ENCODE peak calls at places on chromosomes 2 and 18, in nine cellular contexts. One of them, this sample, is unnamed.

GRCh38 chr2:97784953-97785352 is 71.6 kb downstream of the ZAP70 start:
- DNase-seq in ELR: no peak
- DNase-seq in testis: no peak
- DNase-seq in T-helper 1 cell: no peak
- DNase-seq in GM06990: no peak
- DNase-seq in SJSA1: no peak
- DNase-seq in naive thymus-derived CD8-positive, alpha-beta T cell: no peak
- DNase-seq in NCI-H2171: no peak
- DNase-seq in endothelial cell: no peak
- DNase-seq in this sample: no peak

GRCh38 chr2:30541680-30542079 is 94.6 kb downstream of the LCLAT1 start:
- DNase-seq in SJSA1: no peak
- DNase-seq in naive thymus-derived CD8-positive, alpha-beta T cell: no peak
- DNase-seq in testis: no peak
- DNase-seq in T-helper 1 cell: no peak
- DNase-seq in GM06990: no peak
- DNase-seq in endothelial cell: no peak
- DNase-seq in ELR: no peak
- DNase-seq in NCI-H2171: no peak
- DNase-seq in this sample: no peak

GRCh38 chr18:45588284-45588683 is 27.0 kb upstream of the SLC14A2 start:
- DNase-seq in NCI-H2171: no peak
- DNase-seq in endothelial cell: no peak
- DNase-seq in testis: peak
- DNase-seq in T-helper 1 cell: no peak
- DNase-seq in SJSA1: peak
- DNase-seq in ELR: no peak
- DNase-seq in GM06990: no peak
- DNase-seq in naive thymus-derived CD8-positive, alpha-beta T cell: no peak
- DNase-seq in this sample: peak

GRCh38 chr18:55031576-55031975 is 72.3 kb upstream of the CCDC68 start:
- DNase-seq in SJSA1: no peak
- DNase-seq in endothelial cell: no peak
- DNase-seq in naive thymus-derived CD8-positive, alpha-beta T cell: no peak
- DNase-seq in NCI-H2171: no peak
- DNase-seq in GM06990: no peak
- DNase-seq in T-helper 1 cell: no peak
- DNase-seq in testis: no peak
- DNase-seq in ELR: no peak
- DNase-seq in this sample: no peak

GRCh38 chr2:232142049-232142448 is 180.5 kb downstream of the DIS3L2 start:
- DNase-seq in T-helper 1 cell: no peak
- DNase-seq in SJSA1: peak
- DNase-seq in ELR: peak
- DNase-seq in NCI-H2171: peak
- DNase-seq in naive thymus-derived CD8-positive, alpha-beta T cell: no peak
- DNase-seq in endothelial cell: peak
- DNase-seq in GM06990: no peak
- DNase-seq in testis: peak
- DNase-seq in this sample: peak

GRCh38 chr2:25598911-25599310 is 74.5 kb downstream of the DTNB start:
- DNase-seq in endothelial cell: no peak
- DNase-seq in testis: peak
- DNase-seq in NCI-H2171: no peak
- DNase-seq in GM06990: no peak
- DNase-seq in naive thymus-derived CD8-positive, alpha-beta T cell: no peak
- DNase-seq in T-helper 1 cell: no peak
- DNase-seq in SJSA1: no peak
- DNase-seq in ELR: no peak
- DNase-seq in this sample: no peak

GRCh38 chr2:226802573-226802972 is 3.0 kb upstream of the IRS1 start:
- DNase-seq in endothelial cell: peak
- DNase-seq in SJSA1: peak
- DNase-seq in naive thymus-derived CD8-positive, alpha-beta T cell: no peak
- DNase-seq in NCI-H2171: peak
- DNase-seq in testis: no peak
- DNase-seq in ELR: peak
- DNase-seq in T-helper 1 cell: no peak
- DNase-seq in GM06990: peak
- DNase-seq in this sample: peak

GRCh38 chr2:239775623-239776440 is 249.3 kb downstream of the NDUFA10 start:
- DNase-seq in testis: no peak
- DNase-seq in SJSA1: peak
- DNase-seq in T-helper 1 cell: no peak
- DNase-seq in endothelial cell: no peak
- DNase-seq in NCI-H2171: no peak
- DNase-seq in GM06990: no peak
- DNase-seq in ELR: no peak
- DNase-seq in naive thymus-derived CD8-positive, alpha-beta T cell: no peak
- DNase-seq in this sample: peak

GRCh38 chr2:219041252-219041651 is at the start of gene CFAP65:
- DNase-seq in T-helper 1 cell: no peak
- DNase-seq in naive thymus-derived CD8-positive, alpha-beta T cell: no peak
- DNase-seq in SJSA1: no peak
- DNase-seq in endothelial cell: peak
- DNase-seq in testis: peak
- DNase-seq in ELR: peak
- DNase-seq in NCI-H2171: peak
- DNase-seq in GM06990: no peak
- DNase-seq in this sample: peak

GRCh38 chr2:151238527-151239487 is 22.9 kb downstream of the RBM43 start:
- DNase-seq in naive thymus-derived CD8-positive, alpha-beta T cell: no peak
- DNase-seq in endothelial cell: peak
- DNase-seq in testis: peak
- DNase-seq in SJSA1: peak
- DNase-seq in NCI-H2171: peak
- DNase-seq in ELR: peak
- DNase-seq in T-helper 1 cell: no peak
- DNase-seq in GM06990: no peak
- DNase-seq in this sample: peak

GRCh38 chr2:110115291-110116032 is at the start of gene MALL:
- DNase-seq in naive thymus-derived CD8-positive, alpha-beta T cell: no peak
- DNase-seq in SJSA1: no peak
- DNase-seq in GM06990: no peak
- DNase-seq in testis: no peak
- DNase-seq in ELR: peak
- DNase-seq in endothelial cell: peak
- DNase-seq in T-helper 1 cell: no peak
- DNase-seq in NCI-H2171: peak
- DNase-seq in this sample: peak

GRCh38 chr18:58101291-58101706 is 57.3 kb downstream of the NEDD4L start:
- DNase-seq in GM06990: no peak
- DNase-seq in naive thymus-derived CD8-positive, alpha-beta T cell: no peak
- DNase-seq in NCI-H2171: no peak
- DNase-seq in ELR: no peak
- DNase-seq in endothelial cell: no peak
- DNase-seq in T-helper 1 cell: no peak
- DNase-seq in testis: no peak
- DNase-seq in SJSA1: no peak
- DNase-seq in this sample: no peak

GRCh38 chr2:41998201-41998781 is 49.5 kb upstream of the PKDCC start:
- DNase-seq in NCI-H2171: no peak
- DNase-seq in GM06990: no peak
- DNase-seq in testis: no peak
- DNase-seq in endothelial cell: no peak
- DNase-seq in ELR: no peak
- DNase-seq in T-helper 1 cell: no peak
- DNase-seq in SJSA1: no peak
- DNase-seq in naive thymus-derived CD8-positive, alpha-beta T cell: no peak
- DNase-seq in this sample: no peak

GRCh38 chr18:51762373-51762772 is 564.9 kb upstream of the MEX3C start:
- DNase-seq in GM06990: no peak
- DNase-seq in naive thymus-derived CD8-positive, alpha-beta T cell: no peak
- DNase-seq in ELR: no peak
- DNase-seq in SJSA1: no peak
- DNase-seq in testis: no peak
- DNase-seq in T-helper 1 cell: no peak
- DNase-seq in NCI-H2171: no peak
- DNase-seq in endothelial cell: no peak
- DNase-seq in this sample: no peak

GRCh38 chr18:72973831-72974230 is 106.0 kb upstream of the NETO1 start:
- DNase-seq in GM06990: no peak
- DNase-seq in ELR: no peak
- DNase-seq in naive thymus-derived CD8-positive, alpha-beta T cell: no peak
- DNase-seq in SJSA1: no peak
- DNase-seq in testis: no peak
- DNase-seq in endothelial cell: no peak
- DNase-seq in T-helper 1 cell: no peak
- DNase-seq in NCI-H2171: no peak
- DNase-seq in this sample: no peak

GRCh38 chr2:95024306-95024880 is 1.1 kb upstream of the MAL start:
- DNase-seq in ELR: no peak
- DNase-seq in T-helper 1 cell: no peak
- DNase-seq in testis: no peak
- DNase-seq in GM06990: no peak
- DNase-seq in SJSA1: no peak
- DNase-seq in naive thymus-derived CD8-positive, alpha-beta T cell: no peak
- DNase-seq in NCI-H2171: no peak
- DNase-seq in endothelial cell: no peak
- DNase-seq in this sample: no peak

GRCh38 chr2:222159221-222159620 is 139.6 kb downstream of the PAX3 start:
- DNase-seq in endothelial cell: no peak
- DNase-seq in ELR: no peak
- DNase-seq in naive thymus-derived CD8-positive, alpha-beta T cell: no peak
- DNase-seq in T-helper 1 cell: no peak
- DNase-seq in GM06990: no peak
- DNase-seq in testis: no peak
- DNase-seq in SJSA1: no peak
- DNase-seq in NCI-H2171: no peak
- DNase-seq in this sample: no peak

GRCh38 chr2:19632327-19633040 is 269.3 kb downstream of the TTC32 start:
- DNase-seq in GM06990: no peak
- DNase-seq in SJSA1: no peak
- DNase-seq in NCI-H2171: no peak
- DNase-seq in ELR: no peak
- DNase-seq in naive thymus-derived CD8-positive, alpha-beta T cell: no peak
- DNase-seq in endothelial cell: no peak
- DNase-seq in T-helper 1 cell: no peak
- DNase-seq in testis: no peak
- DNase-seq in this sample: peak

GRCh38 chr2:203689424-203690109 is 16.9 kb upstream of the CD28 start:
- DNase-seq in NCI-H2171: no peak
- DNase-seq in GM06990: no peak
- DNase-seq in endothelial cell: no peak
- DNase-seq in testis: no peak
- DNase-seq in T-helper 1 cell: no peak
- DNase-seq in ELR: no peak
- DNase-seq in SJSA1: no peak
- DNase-seq in naive thymus-derived CD8-positive, alpha-beta T cell: no peak
- DNase-seq in this sample: no peak

GRCh38 chr2:156003780-156004179 is 328.7 kb downstream of the NR4A2 start:
- DNase-seq in ELR: no peak
- DNase-seq in SJSA1: no peak
- DNase-seq in naive thymus-derived CD8-positive, alpha-beta T cell: no peak
- DNase-seq in T-helper 1 cell: no peak
- DNase-seq in endothelial cell: no peak
- DNase-seq in GM06990: no peak
- DNase-seq in NCI-H2171: no peak
- DNase-seq in testis: no peak
- DNase-seq in this sample: no peak

GRCh38 chr2:68943581-68944568 is 8.8 kb downstream of the GKN2 start:
- DNase-seq in naive thymus-derived CD8-positive, alpha-beta T cell: no peak
- DNase-seq in NCI-H2171: peak
- DNase-seq in endothelial cell: peak
- DNase-seq in GM06990: peak
- DNase-seq in testis: peak
- DNase-seq in ELR: peak
- DNase-seq in T-helper 1 cell: peak
- DNase-seq in SJSA1: peak
- DNase-seq in this sample: peak

GRCh38 chr2:190641469-190641868 is 7.4 kb upstream of the NAB1 start:
- DNase-seq in SJSA1: no peak
- DNase-seq in endothelial cell: no peak
- DNase-seq in T-helper 1 cell: no peak
- DNase-seq in GM06990: no peak
- DNase-seq in testis: no peak
- DNase-seq in ELR: no peak
- DNase-seq in naive thymus-derived CD8-positive, alpha-beta T cell: no peak
- DNase-seq in NCI-H2171: no peak
- DNase-seq in this sample: no peak

GRCh38 chr2:127577503-127577902 is 42.0 kb downstream of the MYO7B start:
- DNase-seq in testis: peak
- DNase-seq in endothelial cell: no peak
- DNase-seq in SJSA1: no peak
- DNase-seq in GM06990: no peak
- DNase-seq in naive thymus-derived CD8-positive, alpha-beta T cell: no peak
- DNase-seq in T-helper 1 cell: no peak
- DNase-seq in ELR: no peak
- DNase-seq in NCI-H2171: no peak
- DNase-seq in this sample: no peak

GRCh38 chr2:232542715-232543467 is 3.4 kb downstream of the CHRNG start:
- DNase-seq in T-helper 1 cell: no peak
- DNase-seq in NCI-H2171: no peak
- DNase-seq in naive thymus-derived CD8-positive, alpha-beta T cell: no peak
- DNase-seq in ELR: no peak
- DNase-seq in testis: no peak
- DNase-seq in GM06990: no peak
- DNase-seq in endothelial cell: no peak
- DNase-seq in SJSA1: no peak
- DNase-seq in this sample: no peak

GRCh38 chr2:121177905-121178304 is 107.1 kb downstream of the TFCP2L1 start:
- DNase-seq in endothelial cell: no peak
- DNase-seq in NCI-H2171: no peak
- DNase-seq in T-helper 1 cell: no peak
- DNase-seq in GM06990: no peak
- DNase-seq in SJSA1: no peak
- DNase-seq in testis: no peak
- DNase-seq in naive thymus-derived CD8-positive, alpha-beta T cell: no peak
- DNase-seq in ELR: no peak
- DNase-seq in this sample: no peak

GRCh38 chr18:45945669-45946068 is 21.5 kb downstream of the EPG5 start:
- DNase-seq in NCI-H2171: no peak
- DNase-seq in SJSA1: no peak
- DNase-seq in ELR: no peak
- DNase-seq in endothelial cell: no peak
- DNase-seq in naive thymus-derived CD8-positive, alpha-beta T cell: no peak
- DNase-seq in testis: no peak
- DNase-seq in GM06990: no peak
- DNase-seq in T-helper 1 cell: no peak
- DNase-seq in this sample: no peak

GRCh38 chr2:137857871-137858270 is 106.4 kb upstream of the HNMT start:
- DNase-seq in ELR: no peak
- DNase-seq in NCI-H2171: no peak
- DNase-seq in GM06990: no peak
- DNase-seq in endothelial cell: no peak
- DNase-seq in testis: no peak
- DNase-seq in T-helper 1 cell: no peak
- DNase-seq in naive thymus-derived CD8-positive, alpha-beta T cell: no peak
- DNase-seq in SJSA1: no peak
- DNase-seq in this sample: no peak

GRCh38 chr2:54404270-54404669 is 51.9 kb upstream of the SPTBN1 start:
- DNase-seq in naive thymus-derived CD8-positive, alpha-beta T cell: no peak
- DNase-seq in endothelial cell: no peak
- DNase-seq in SJSA1: no peak
- DNase-seq in NCI-H2171: no peak
- DNase-seq in T-helper 1 cell: no peak
- DNase-seq in ELR: no peak
- DNase-seq in testis: no peak
- DNase-seq in GM06990: peak
- DNase-seq in this sample: peak

GRCh38 chr2:26970244-26970927 is at the start of gene MAPRE3:
- DNase-seq in endothelial cell: peak
- DNase-seq in ELR: peak
- DNase-seq in SJSA1: peak
- DNase-seq in testis: peak
- DNase-seq in NCI-H2171: peak
- DNase-seq in GM06990: peak
- DNase-seq in naive thymus-derived CD8-positive, alpha-beta T cell: peak
- DNase-seq in T-helper 1 cell: peak
- DNase-seq in this sample: peak

GRCh38 chr2:112811841-112812306 is 24.7 kb downstream of the IL1B start:
- DNase-seq in T-helper 1 cell: no peak
- DNase-seq in naive thymus-derived CD8-positive, alpha-beta T cell: no peak
- DNase-seq in ELR: peak
- DNase-seq in GM06990: no peak
- DNase-seq in SJSA1: peak
- DNase-seq in testis: no peak
- DNase-seq in endothelial cell: peak
- DNase-seq in NCI-H2171: no peak
- DNase-seq in this sample: peak

GRCh38 chr2:235263205-235264120 is 230.4 kb upstream of the AGAP1 start:
- DNase-seq in GM06990: no peak
- DNase-seq in ELR: peak
- DNase-seq in testis: peak
- DNase-seq in SJSA1: peak
- DNase-seq in naive thymus-derived CD8-positive, alpha-beta T cell: no peak
- DNase-seq in T-helper 1 cell: no peak
- DNase-seq in NCI-H2171: peak
- DNase-seq in endothelial cell: no peak
- DNase-seq in this sample: peak

This sample was measured in AG10803.